ENCODE peak calls at places on chromosomes 4 and X, in five cellular contexts. One of them, this sample, is unnamed.

GRCh38 chr4:180493299-180493698 is 1749.9 kb upstream of the TENM3 start:
- DNase-seq in A549: no peak
- DNase-seq in psoas muscle: no peak
- DNase-seq in CD8-positive, alpha-beta T cell: no peak
- DNase-seq in heart left ventricle: no peak
- DNase-seq in this sample: no peak

GRCh38 chrX:103100484-103100883 is 7.5 kb upstream of the NXF3 start:
- DNase-seq in psoas muscle: no peak
- DNase-seq in heart left ventricle: no peak
- DNase-seq in CD8-positive, alpha-beta T cell: no peak
- DNase-seq in A549: no peak
- DNase-seq in this sample: no peak

GRCh38 chrX:47198026-47198686 is 4.5 kb downstream of the UBA1 start:
- DNase-seq in A549: no peak
- DNase-seq in heart left ventricle: no peak
- DNase-seq in psoas muscle: no peak
- DNase-seq in CD8-positive, alpha-beta T cell: no peak
- DNase-seq in this sample: no peak

GRCh38 chr4:147019061-147019460 is 73.4 kb upstream of the TTC29 start:
- DNase-seq in A549: peak; percentile 12
- DNase-seq in CD8-positive, alpha-beta T cell: peak; percentile 14
- DNase-seq in psoas muscle: peak; percentile 47
- DNase-seq in heart left ventricle: peak; percentile 69
- DNase-seq in this sample: peak; percentile 70

GRCh38 chrX:9532349-9532748 is 67.5 kb downstream of the TBL1X start:
- DNase-seq in heart left ventricle: peak; percentile 58
- DNase-seq in A549: no peak
- DNase-seq in psoas muscle: no peak
- DNase-seq in CD8-positive, alpha-beta T cell: no peak
- DNase-seq in this sample: no peak

GRCh38 chrX:42079968-42080367 is 156.6 kb upstream of the CASK start:
- DNase-seq in psoas muscle: no peak
- DNase-seq in CD8-positive, alpha-beta T cell: no peak
- DNase-seq in A549: no peak
- DNase-seq in heart left ventricle: no peak
- DNase-seq in this sample: no peak

GRCh38 chr4:169810325-169811323 is 52.9 kb upstream of the HPF1 start:
- DNase-seq in CD8-positive, alpha-beta T cell: no peak
- DNase-seq in A549: peak; percentile 61
- DNase-seq in psoas muscle: no peak
- DNase-seq in heart left ventricle: no peak
- DNase-seq in this sample: no peak

GRCh38 chr4:176302283-176303275 is 17.2 kb upstream of the SPCS3 start:
- DNase-seq in psoas muscle: no peak
- DNase-seq in CD8-positive, alpha-beta T cell: no peak
- DNase-seq in A549: peak; percentile 34
- DNase-seq in heart left ventricle: no peak
- DNase-seq in this sample: no peak

DNA sequence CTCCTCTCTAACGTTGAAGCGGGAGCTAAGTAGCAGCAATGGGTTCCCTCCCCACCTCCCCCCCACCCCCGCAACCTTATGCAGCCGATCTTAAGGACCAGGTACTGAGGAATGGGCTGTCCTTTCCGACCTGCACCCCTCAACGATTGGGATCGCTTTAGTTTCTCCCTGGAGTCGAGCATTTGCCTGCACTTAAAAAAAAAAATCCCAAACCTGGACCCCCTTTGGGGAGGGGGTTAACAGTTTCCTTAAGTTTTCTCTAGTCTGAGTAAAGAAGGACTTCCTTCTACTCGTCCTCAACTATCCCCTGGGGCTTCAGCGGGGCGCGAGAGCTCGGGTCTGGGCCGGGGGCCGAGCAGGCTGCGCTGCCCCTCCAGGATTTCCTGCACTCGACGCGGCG is 25.7 kb upstream of the BCORL1 start:
- DNase-seq in CD8-positive, alpha-beta T cell: no peak
- DNase-seq in A549: no peak
- DNase-seq in heart left ventricle: no peak
- DNase-seq in psoas muscle: no peak
- DNase-seq in this sample: no peak
- H3K4me3 ChIP-seq in CD8-positive, alpha-beta T cell: no peak overlapping the region
- H3K4me3 ChIP-seq in A549: peak overlapping the region; percentile 61
- H3K4me3 ChIP-seq in heart left ventricle: peak overlapping the region; percentile 48
- H3K4me3 ChIP-seq in psoas muscle: peak overlapping the region; percentile 61
- H3K4me3 ChIP-seq in this sample: peak overlapping the region; percentile 44

GRCh38 chrX:7111518-7111917 is 36.0 kb upstream of the STS start:
- DNase-seq in A549: no peak
- DNase-seq in heart left ventricle: no peak
- DNase-seq in CD8-positive, alpha-beta T cell: no peak
- DNase-seq in psoas muscle: no peak
- DNase-seq in this sample: no peak
- H3K4me1 ChIP-seq in A549: peaks cover 3% of the 10 kb centered on the region
- H3K4me1 ChIP-seq in heart left ventricle: peaks cover 13% of the 10 kb centered on the region
- H3K4me1 ChIP-seq in CD8-positive, alpha-beta T cell: no peaks in the 10 kb centered on the region
- H3K4me1 ChIP-seq in psoas muscle: peaks cover 23% of the 10 kb centered on the region
- H3K4me1 ChIP-seq in this sample: no peaks in the 10 kb centered on the region

DNA sequence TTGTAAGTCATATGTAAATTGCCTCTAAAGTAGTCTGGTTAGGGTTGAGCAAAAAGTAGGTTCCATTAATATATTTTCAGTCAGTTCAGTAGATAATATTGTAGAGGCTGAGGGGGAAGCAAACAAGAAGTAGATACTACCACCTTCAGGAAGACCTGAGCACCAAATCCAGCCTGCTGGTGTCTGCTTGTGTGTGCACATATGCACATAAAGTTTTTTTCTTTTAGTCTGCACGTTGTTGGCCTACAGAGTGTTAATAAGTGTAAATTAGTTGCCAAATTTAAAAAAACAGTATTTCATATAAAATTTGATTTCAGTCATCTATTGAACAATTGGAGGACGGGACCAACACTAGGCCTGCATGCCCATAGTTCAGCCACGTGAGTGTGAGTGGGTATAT is 76.7 kb downstream of the CCKAR start:
- DNase-seq in A549: no peak
- DNase-seq in heart left ventricle: no peak
- DNase-seq in CD8-positive, alpha-beta T cell: no peak
- DNase-seq in psoas muscle: no peak
- DNase-seq in this sample: no peak
- TF ChIP-seq CTCF in A549: no peak
- TF ChIP-seq CTCF in heart left ventricle: no peak
- TF ChIP-seq CTCF in CD8-positive, alpha-beta T cell: no peak
- TF ChIP-seq CTCF in psoas muscle: no peak
- TF ChIP-seq CTCF in this sample: no peak

DNA sequence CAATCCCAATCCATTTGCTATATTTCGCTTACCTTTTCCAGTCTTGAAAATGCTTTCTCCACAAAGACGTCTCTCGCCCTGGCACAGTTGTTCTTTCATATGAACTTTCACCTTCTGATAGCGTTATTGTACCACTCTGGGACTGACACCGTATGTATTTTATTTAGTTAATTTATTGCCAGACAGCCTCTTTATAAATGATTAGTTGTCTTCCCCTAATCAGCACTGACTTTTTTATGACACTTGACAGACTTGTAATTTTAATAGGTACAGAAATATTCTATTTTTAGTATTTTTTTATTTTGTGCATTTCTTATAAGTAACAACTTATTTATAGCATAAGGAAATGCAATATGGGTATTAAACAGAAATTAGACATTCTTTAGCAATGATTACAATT is at the start of gene GIMD1:
- DNase-seq in CD8-positive, alpha-beta T cell: no peak
- DNase-seq in A549: no peak
- DNase-seq in heart left ventricle: no peak
- DNase-seq in psoas muscle: no peak
- DNase-seq in this sample: no peak
- H3K4me3 ChIP-seq in CD8-positive, alpha-beta T cell: no peak within 1 kb of the TSS
- H3K4me3 ChIP-seq in A549: no peak within 1 kb of the TSS
- H3K4me3 ChIP-seq in heart left ventricle: no peak within 1 kb of the TSS
- H3K4me3 ChIP-seq in psoas muscle: no peak within 1 kb of the TSS
- H3K4me3 ChIP-seq in this sample: no peak within 1 kb of the TSS

DNA sequence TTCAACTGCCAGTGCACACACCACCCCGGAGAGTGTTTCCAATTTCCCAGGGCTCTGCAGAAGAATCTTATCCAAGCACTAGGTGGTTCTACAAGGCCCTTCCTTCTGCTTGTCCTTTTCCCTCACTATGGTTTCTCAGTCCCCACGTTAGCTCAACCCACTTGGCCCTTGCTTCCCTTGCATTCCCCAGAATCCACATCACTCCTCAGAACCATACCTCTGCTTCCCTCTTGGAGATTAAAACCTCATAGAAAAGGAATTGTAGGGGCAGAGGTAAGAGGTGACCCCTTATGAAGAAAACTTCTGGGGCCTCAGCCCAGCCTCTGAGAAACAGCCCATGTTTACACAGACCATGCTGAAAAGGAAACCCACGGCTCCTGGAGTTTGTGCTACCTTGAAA is 42.4 kb downstream of the TSPAN5 start:
- DNase-seq in CD8-positive, alpha-beta T cell: no peak
- DNase-seq in psoas muscle: no peak
- DNase-seq in A549: no peak
- DNase-seq in heart left ventricle: no peak
- DNase-seq in this sample: no peak
- H3K4me1 ChIP-seq in CD8-positive, alpha-beta T cell: peaks cover 11% of the 10 kb centered on the region
- H3K4me1 ChIP-seq in psoas muscle: no peaks in the 10 kb centered on the region
- H3K4me1 ChIP-seq in A549: no peaks in the 10 kb centered on the region
- H3K4me1 ChIP-seq in heart left ventricle: peaks cover 8% of the 10 kb centered on the region
- H3K4me1 ChIP-seq in this sample: no peaks in the 10 kb centered on the region

GRCh38 chr4:37780444-37781133 is 45.9 kb upstream of the PGM2 start:
- DNase-seq in psoas muscle: no peak
- DNase-seq in CD8-positive, alpha-beta T cell: peak; percentile 43
- DNase-seq in A549: no peak
- DNase-seq in heart left ventricle: no peak
- DNase-seq in this sample: no peak

GRCh38 chr4:37781134-37781455 is 45.4 kb upstream of the PGM2 start:
- DNase-seq in heart left ventricle: no peak
- DNase-seq in CD8-positive, alpha-beta T cell: no peak
- DNase-seq in psoas muscle: no peak
- DNase-seq in A549: no peak
- DNase-seq in this sample: no peak
- TF ChIP-seq CTCF in heart left ventricle: peak; percentile 0
- TF ChIP-seq CTCF in CD8-positive, alpha-beta T cell: no peak
- TF ChIP-seq CTCF in psoas muscle: no peak
- TF ChIP-seq CTCF in A549: no peak
- TF ChIP-seq CTCF in this sample: no peak

DNA sequence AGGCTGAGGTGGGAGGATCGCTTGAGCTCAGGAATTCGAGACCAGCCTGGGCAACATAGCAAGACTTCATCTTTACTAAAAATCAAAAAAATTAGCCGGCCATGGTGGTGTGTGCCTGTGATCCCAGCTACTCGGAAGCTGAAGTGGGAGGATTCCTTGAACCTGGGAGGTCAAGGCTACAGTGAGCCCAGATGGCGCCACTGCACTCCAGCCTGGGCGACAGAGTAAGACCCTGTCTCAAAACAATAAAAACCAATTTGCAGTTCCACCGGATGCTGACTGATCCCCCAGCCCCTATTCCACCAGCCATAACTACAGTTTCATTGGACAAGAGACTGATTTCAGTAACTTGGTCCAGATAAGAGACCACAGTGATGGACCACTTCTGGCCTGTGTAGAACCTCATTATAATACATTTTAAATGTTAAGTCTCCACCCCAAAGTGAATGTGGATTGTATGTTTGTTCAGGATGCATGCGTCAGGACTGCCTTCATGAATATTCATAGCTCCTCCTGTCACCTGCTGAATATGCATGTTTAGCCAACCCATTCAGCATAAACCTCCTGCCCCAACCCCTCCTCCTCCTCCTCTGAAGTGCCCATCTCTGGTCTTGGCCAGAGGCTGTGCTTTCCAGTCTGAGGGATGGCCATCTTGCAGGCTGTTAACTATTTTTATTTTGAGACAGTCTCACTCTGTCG is 2.3 kb upstream of the SLBP start:
- DNase-seq in psoas muscle: no peak
- DNase-seq in A549: no peak
- DNase-seq in CD8-positive, alpha-beta T cell: no peak
- DNase-seq in heart left ventricle: no peak
- DNase-seq in this sample: no peak
- H3K4me3 ChIP-seq in psoas muscle: no peak overlapping the region
- H3K4me3 ChIP-seq in A549: no peak overlapping the region
- H3K4me3 ChIP-seq in CD8-positive, alpha-beta T cell: no peak overlapping the region
- H3K4me3 ChIP-seq in heart left ventricle: no peak overlapping the region
- H3K4me3 ChIP-seq in this sample: no peak overlapping the region

GRCh38 chr4:141126769-141127168 is 6.5 kb downstream of the RNF150 start:
- DNase-seq in A549: no peak
- DNase-seq in CD8-positive, alpha-beta T cell: no peak
- DNase-seq in heart left ventricle: no peak
- DNase-seq in psoas muscle: no peak
- DNase-seq in this sample: no peak
- H3K4me1 ChIP-seq in A549: no peaks in the 10 kb centered on the region
- H3K4me1 ChIP-seq in CD8-positive, alpha-beta T cell: no peaks in the 10 kb centered on the region
- H3K4me1 ChIP-seq in heart left ventricle: peaks cover 22% of the 10 kb centered on the region
- H3K4me1 ChIP-seq in psoas muscle: peaks cover 43% of the 10 kb centered on the region
- H3K4me1 ChIP-seq in this sample: no peaks in the 10 kb centered on the region

DNA sequence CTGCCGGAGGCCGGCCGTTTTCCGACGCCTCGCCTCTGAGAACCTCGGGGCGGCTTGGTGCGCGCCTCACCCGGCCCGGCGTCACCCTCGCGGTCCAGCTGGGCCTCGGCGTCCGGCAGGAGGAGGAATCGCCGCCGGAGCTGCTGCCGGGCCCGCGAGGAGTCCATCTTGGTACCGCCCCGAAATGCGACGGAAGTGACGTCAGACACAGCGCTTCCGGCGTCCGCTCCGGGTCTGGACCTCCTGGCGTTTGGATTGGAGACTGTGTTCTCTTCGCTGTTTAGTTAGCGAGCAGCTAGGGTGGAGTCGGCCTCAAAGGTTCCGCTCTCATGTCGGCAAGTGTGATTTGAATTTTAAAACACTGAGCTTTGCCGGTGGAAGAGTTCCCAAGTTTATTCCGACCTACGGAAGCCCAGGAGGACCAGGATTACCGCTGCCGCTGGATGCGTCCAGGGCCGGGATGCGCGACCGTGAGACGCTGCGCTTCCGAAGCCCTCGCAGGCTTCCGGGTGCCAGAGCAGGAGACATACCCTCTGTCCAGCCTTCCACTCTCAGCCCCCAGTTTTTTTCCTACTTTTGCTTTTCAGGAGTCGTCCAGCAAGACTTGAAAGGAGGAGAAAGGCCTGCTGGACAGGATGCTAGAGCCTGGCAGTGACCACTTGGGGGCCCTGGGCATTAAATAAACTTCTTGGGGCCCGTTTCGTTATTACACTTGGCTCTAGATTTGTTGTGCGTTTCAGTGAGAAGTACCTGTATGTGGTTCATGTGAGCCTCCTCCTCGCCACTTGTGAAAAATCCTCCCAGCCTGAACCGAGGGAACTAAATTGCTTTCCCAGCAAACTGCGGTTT is at the start of gene TMEM128:
- DNase-seq in heart left ventricle: peak; percentile 94
- DNase-seq in A549: peak; percentile 85
- DNase-seq in CD8-positive, alpha-beta T cell: peak; percentile 88
- DNase-seq in psoas muscle: peak; percentile 91
- DNase-seq in this sample: peak; percentile 90
- TF ChIP-seq CTCF in heart left ventricle: no peak
- TF ChIP-seq CTCF in A549: peak; percentile 16
- TF ChIP-seq CTCF in CD8-positive, alpha-beta T cell: no peak
- TF ChIP-seq CTCF in psoas muscle: peak; percentile 10
- TF ChIP-seq CTCF in this sample: no peak